ENCODE peak calls at places on chromosomes 1 and 21, in seven cellular contexts. One of them, this sample, is unnamed.

GRCh38 chr1:93661829-93662474 is 19.7 kb downstream of the BCAR3 start:
- DNase-seq in endothelial cell: no peak
- DNase-seq in stimulated activated CD8-positive, alpha-beta memory T cell treated with anti-CD3 and anti-CD28 coated beads, Interleukin-7, amount 100 ng/mL, for 48 hours: no peak
- DNase-seq in NCI-H345: no peak
- DNase-seq in LoVo: no peak
- DNase-seq in T-helper 1 cell: no peak
- DNase-seq in activated T-cell treated with anti-CD3 and anti-CD28 coated beads, Interleukin-2, amount 50 U/mL, for 72 hours: no peak
- DNase-seq in this sample: no peak

GRCh38 chr1:164576311-164577271 is 17.6 kb downstream of the PBX1 start:
- DNase-seq in endothelial cell: peak
- DNase-seq in stimulated activated CD8-positive, alpha-beta memory T cell treated with anti-CD3 and anti-CD28 coated beads, Interleukin-7, amount 100 ng/mL, for 48 hours: no peak
- DNase-seq in NCI-H345: no peak
- DNase-seq in LoVo: no peak
- DNase-seq in T-helper 1 cell: no peak
- DNase-seq in activated T-cell treated with anti-CD3 and anti-CD28 coated beads, Interleukin-2, amount 50 U/mL, for 72 hours: no peak
- DNase-seq in this sample: no peak

GRCh38 chr1:183368213-183369108 is 49.7 kb downstream of the NMNAT2 start:
- DNase-seq in endothelial cell: no peak
- DNase-seq in stimulated activated CD8-positive, alpha-beta memory T cell treated with anti-CD3 and anti-CD28 coated beads, Interleukin-7, amount 100 ng/mL, for 48 hours: no peak
- DNase-seq in NCI-H345: no peak
- DNase-seq in LoVo: no peak
- DNase-seq in T-helper 1 cell: no peak
- DNase-seq in activated T-cell treated with anti-CD3 and anti-CD28 coated beads, Interleukin-2, amount 50 U/mL, for 72 hours: no peak
- DNase-seq in this sample: no peak

GRCh38 chr1:80579055-80579454 is 1221.7 kb upstream of the ADGRL2 start:
- DNase-seq in endothelial cell: no peak
- DNase-seq in stimulated activated CD8-positive, alpha-beta memory T cell treated with anti-CD3 and anti-CD28 coated beads, Interleukin-7, amount 100 ng/mL, for 48 hours: no peak
- DNase-seq in NCI-H345: no peak
- DNase-seq in LoVo: no peak
- DNase-seq in T-helper 1 cell: no peak
- DNase-seq in activated T-cell treated with anti-CD3 and anti-CD28 coated beads, Interleukin-2, amount 50 U/mL, for 72 hours: no peak
- DNase-seq in this sample: no peak

GRCh38 chr1:204493145-204493881 is 1.3 kb downstream of the PIK3C2B start:
- DNase-seq in endothelial cell: no peak
- DNase-seq in stimulated activated CD8-positive, alpha-beta memory T cell treated with anti-CD3 and anti-CD28 coated beads, Interleukin-7, amount 100 ng/mL, for 48 hours: no peak
- DNase-seq in NCI-H345: peak
- DNase-seq in LoVo: peak
- DNase-seq in T-helper 1 cell: no peak
- DNase-seq in activated T-cell treated with anti-CD3 and anti-CD28 coated beads, Interleukin-2, amount 50 U/mL, for 72 hours: no peak
- DNase-seq in this sample: peak

GRCh38 chr21:27134513-27134912 is 167.6 kb upstream of the ADAMTS5 start:
- DNase-seq in endothelial cell: no peak
- DNase-seq in stimulated activated CD8-positive, alpha-beta memory T cell treated with anti-CD3 and anti-CD28 coated beads, Interleukin-7, amount 100 ng/mL, for 48 hours: no peak
- DNase-seq in NCI-H345: no peak
- DNase-seq in LoVo: no peak
- DNase-seq in T-helper 1 cell: no peak
- DNase-seq in activated T-cell treated with anti-CD3 and anti-CD28 coated beads, Interleukin-2, amount 50 U/mL, for 72 hours: no peak
- DNase-seq in this sample: no peak

GRCh38 chr1:214404154-214404553 is 123.2 kb downstream of the SMYD2 start:
- DNase-seq in endothelial cell: no peak
- DNase-seq in stimulated activated CD8-positive, alpha-beta memory T cell treated with anti-CD3 and anti-CD28 coated beads, Interleukin-7, amount 100 ng/mL, for 48 hours: no peak
- DNase-seq in NCI-H345: no peak
- DNase-seq in LoVo: no peak
- DNase-seq in T-helper 1 cell: no peak
- DNase-seq in activated T-cell treated with anti-CD3 and anti-CD28 coated beads, Interleukin-2, amount 50 U/mL, for 72 hours: no peak
- DNase-seq in this sample: no peak

GRCh38 chr1:63322944-63323865 is 838 bp downstream of the FOXD3 start:
- DNase-seq in endothelial cell: peak
- DNase-seq in stimulated activated CD8-positive, alpha-beta memory T cell treated with anti-CD3 and anti-CD28 coated beads, Interleukin-7, amount 100 ng/mL, for 48 hours: no peak
- DNase-seq in NCI-H345: peak
- DNase-seq in LoVo: no peak
- DNase-seq in T-helper 1 cell: no peak
- DNase-seq in activated T-cell treated with anti-CD3 and anti-CD28 coated beads, Interleukin-2, amount 50 U/mL, for 72 hours: peak
- DNase-seq in this sample: no peak

GRCh38 chr1:229068266-229069043 is 202.5 kb upstream of the RAB4A start:
- DNase-seq in endothelial cell: no peak
- DNase-seq in stimulated activated CD8-positive, alpha-beta memory T cell treated with anti-CD3 and anti-CD28 coated beads, Interleukin-7, amount 100 ng/mL, for 48 hours: no peak
- DNase-seq in NCI-H345: no peak
- DNase-seq in LoVo: no peak
- DNase-seq in T-helper 1 cell: no peak
- DNase-seq in activated T-cell treated with anti-CD3 and anti-CD28 coated beads, Interleukin-2, amount 50 U/mL, for 72 hours: no peak
- DNase-seq in this sample: no peak